ENCODE peak calls at places on chromosome 16, in six cellular contexts. R, E, J, Q, Y and C are unnamed samples.

GRCh38 chr16:78523212-78523995 is 423.9 kb downstream of the WWOX start:
- DNase-seq in R (no peak), E (no peak), J (no peak), Q (no peak), Y (no peak), C (no peak)

GRCh38 chr16:24270721-24271120 is 14.6 kb downstream of the CACNG3 start:
- DNase-seq in R (no peak), E (no peak), J (no peak), Q (no peak), Y (no peak), C (no peak)

GRCh38 chr16:2086136-2086742 is 38.5 kb downstream of the TSC2 start:
- DNase-seq in R (no peak), E (no peak), J (no peak), Q (no peak), Y (peak), C (no peak)

GRCh38 chr16:1057252-1057932 is 15.2 kb upstream of the SSTR5 start:
- DNase-seq in R (no peak), E (no peak), J (peak), Q (peak), Y (peak), C (no peak)

GRCh38 chr16:83940630-83941378 is 12.2 kb upstream of the OSGIN1 start:
- DNase-seq in R (no peak), E (no peak), J (no peak), Q (no peak), Y (no peak), C (no peak)

GRCh38 chr16:84841787-84842300 is 22.1 kb downstream of the CRISPLD2 start:
- DNase-seq in R (no peak), E (no peak), J (no peak), Q (no peak), Y (peak), C (no peak)

GRCh38 chr16:27427538-27427937 is 25.6 kb downstream of the IL21R start:
- DNase-seq in R (no peak), E (no peak), J (no peak), Q (no peak), Y (peak), C (no peak)

GRCh38 chr16:56830669-56831068 is 34.3 kb upstream of the SLC12A3 start:
- DNase-seq in R (no peak), E (no peak), J (no peak), Q (no peak), Y (no peak), C (no peak)

GRCh38 chr16:20910781-20911321 is 10.3 kb downstream of the LYRM1 start:
- DNase-seq in R (no peak), E (no peak), J (no peak), Q (no peak), Y (no peak), C (no peak)

GRCh38 chr16:79437764-79438728 is 162.5 kb downstream of the MAF start:
- DNase-seq in R (peak), E (peak), J (no peak), Q (no peak), Y (no peak), C (no peak)

GRCh38 chr16:600781-601180 is 10.9 kb downstream of the RAB40C start:
- DNase-seq in R (no peak), E (no peak), J (no peak), Q (peak), Y (no peak), C (no peak)

DNA sequence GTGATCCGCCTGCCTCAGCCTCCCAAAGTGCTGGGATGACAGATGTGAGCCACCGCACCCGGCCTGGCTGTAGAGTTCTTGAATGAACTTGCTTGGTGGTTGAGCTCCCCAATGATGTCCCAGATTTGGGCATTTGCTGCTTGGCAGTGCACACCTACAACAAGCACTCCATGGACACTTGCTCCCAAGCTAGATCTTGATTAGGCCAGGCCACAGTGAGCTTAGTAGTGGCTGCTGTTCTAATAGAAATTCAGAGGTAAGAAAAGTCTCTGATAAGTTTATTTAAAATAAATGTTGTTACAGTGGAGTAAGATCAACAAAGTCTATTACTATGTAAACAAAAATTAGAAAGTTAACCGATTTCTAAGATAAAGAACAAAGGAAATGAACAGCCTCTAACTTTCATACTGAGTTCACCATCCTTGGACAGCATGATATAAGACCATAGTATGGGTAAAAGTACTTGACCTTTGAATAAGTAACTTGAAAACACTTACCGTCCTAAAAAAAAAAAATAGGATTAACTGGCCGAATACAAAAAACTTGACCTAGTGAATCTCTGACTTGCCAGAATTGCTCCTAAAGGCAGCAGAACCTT is 951 bp downstream of the TMED6 start:
- DNase-seq in R (no peak), E (no peak), J (no peak), Q (no peak), Y (peak), C (no peak)
- H3K4me3 ChIP-seq in R (no peak), E (no peak), J (no peak), Q (no peak), Y (peak), C (no peak)

GRCh38 chr16:50667497-50668367 is 13.4 kb downstream of the SNX20 start:
- DNase-seq in R (no peak), E (no peak), J (no peak), Q (no peak), Y (no peak), C (no peak)

GRCh38 chr16:50665128-50665878 is 15.8 kb downstream of the SNX20 start:
- DNase-seq in R (peak), E (peak), J (peak), Q (peak), Y (peak), C (no peak)

GRCh38 chr16:50664270-50664669 is 16.8 kb downstream of the SNX20 start:
- DNase-seq in R (no peak), E (no peak), J (no peak), Q (no peak), Y (no peak), C (no peak)

GRCh38 chr16:50668368-50669008 is 12.6 kb downstream of the SNX20 start:
- DNase-seq in R (no peak), E (no peak), J (no peak), Q (no peak), Y (peak), C (no peak)

GRCh38 chr16:50666658-50667496 is 14.2 kb downstream of the SNX20 start:
- DNase-seq in R (no peak), E (no peak), J (no peak), Q (no peak), Y (no peak), C (no peak)
- H3K4me3 ChIP-seq in R (no peak), E (no peak), J (no peak), Q (no peak), Y (no peak), C (no peak)

GRCh38 chr16:12091569-12092346 is 115.2 kb downstream of the SNX29 start:
- DNase-seq in R (no peak), E (no peak), J (no peak), Q (no peak), Y (no peak), C (no peak)
- H3K4me3 ChIP-seq in R (no peak), E (no peak), J (no peak), Q (no peak), Y (no peak), C (no peak)

GRCh38 chr16:77212736-77213541 is 13.7 kb downstream of the SYCE1L start:
- DNase-seq in R (no peak), E (peak), J (peak), Q (peak), Y (peak), C (no peak)
- H3K4me3 ChIP-seq in R (peak), E (peak), J (peak), Q (peak), Y (peak), C (peak)

DNA sequence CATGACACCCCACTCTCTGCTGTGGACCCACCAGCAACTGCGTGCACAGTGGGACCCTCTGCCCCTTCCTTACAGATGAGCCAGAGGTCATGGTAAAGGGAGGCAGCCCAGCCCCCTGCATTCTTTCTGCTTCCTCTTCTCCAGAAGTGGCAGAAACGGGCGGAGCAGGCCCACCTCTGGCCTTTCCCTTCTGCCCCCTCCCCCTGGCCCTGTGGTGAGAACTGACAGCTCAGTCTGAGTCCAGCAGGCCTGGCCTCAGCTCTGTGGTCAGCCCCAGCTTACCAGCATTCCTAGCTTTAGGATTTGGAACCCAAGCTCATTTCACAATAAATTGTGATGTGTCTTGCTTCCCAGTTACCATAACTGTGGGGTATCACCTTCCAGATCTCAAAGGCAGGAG is 4.8 kb upstream of the ANKRD11 start:
- DNase-seq in R (no peak), E (no peak), J (no peak), Q (no peak), Y (no peak), C (no peak)
- H3K4me3 ChIP-seq in R (no peak), E (no peak), J (no peak), Q (no peak), Y (no peak), C (no peak)

GRCh38 chr16:72458035-72458434 is 286.1 kb upstream of the PMFBP1 start:
- DNase-seq in R (no peak), E (no peak), J (no peak), Q (no peak), Y (no peak), C (no peak)

GRCh38 chr16:72457243-72457925 is 285.4 kb upstream of the PMFBP1 start:
- DNase-seq in R (no peak), E (no peak), J (no peak), Q (no peak), Y (no peak), C (no peak)

DNA sequence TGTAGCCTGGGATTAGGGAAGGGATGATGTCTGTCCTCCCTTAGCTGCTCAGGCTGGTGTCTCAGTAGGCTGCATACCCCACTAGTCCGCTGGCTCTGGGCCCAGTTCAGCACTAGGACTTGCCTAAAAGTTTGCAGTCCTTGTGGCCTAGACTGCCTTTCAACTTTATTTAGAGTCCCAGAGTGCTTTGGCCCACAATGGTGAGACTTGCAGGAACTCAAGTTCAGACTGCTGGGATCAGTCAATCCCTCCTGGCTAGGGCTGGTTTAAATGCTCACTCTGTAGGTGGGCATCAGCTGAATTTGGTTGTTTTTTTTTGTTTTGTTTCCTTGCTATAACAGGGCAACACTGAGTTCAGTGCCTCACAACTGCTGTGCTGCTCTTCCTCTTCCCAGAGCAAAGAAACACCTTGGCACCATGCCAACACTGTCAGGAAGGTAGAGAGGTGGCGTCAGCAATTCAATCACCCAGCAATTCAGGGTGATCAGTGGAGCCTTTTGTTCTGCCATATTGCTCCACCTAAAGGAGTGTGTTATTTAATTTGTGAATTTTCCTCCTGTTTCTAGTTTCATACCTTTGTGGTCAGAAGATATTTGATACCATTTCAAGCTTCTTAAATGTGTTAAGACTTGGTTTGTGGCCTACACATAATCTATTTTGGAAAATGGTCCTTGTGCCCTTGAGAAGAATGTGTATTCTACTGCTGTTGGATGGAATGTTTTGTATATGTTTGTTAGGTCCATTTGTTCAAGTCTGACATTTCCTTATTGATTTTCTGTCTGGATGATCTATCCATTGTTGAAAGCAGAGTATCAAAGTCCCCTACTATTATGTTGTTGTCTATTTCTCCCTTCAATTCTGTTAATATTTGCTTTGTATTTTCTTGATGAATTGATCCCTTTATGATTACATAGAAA is 284.0 kb upstream of the PMFBP1 start:
- DNase-seq in R (no peak), E (no peak), J (no peak), Q (no peak), Y (peak), C (no peak)
- H3K4me3 ChIP-seq in R (no peak), E (no peak), J (no peak), Q (no peak), Y (no peak), C (no peak)

GRCh38 chr16:87864331-87864989 is 4.8 kb downstream of the SLC7A5 start:
- DNase-seq in R (no peak), E (no peak), J (no peak), Q (no peak), Y (no peak), C (no peak)
- H3K4me3 ChIP-seq in R (no peak), E (no peak), J (peak), Q (no peak), Y (peak), C (peak)

DNA sequence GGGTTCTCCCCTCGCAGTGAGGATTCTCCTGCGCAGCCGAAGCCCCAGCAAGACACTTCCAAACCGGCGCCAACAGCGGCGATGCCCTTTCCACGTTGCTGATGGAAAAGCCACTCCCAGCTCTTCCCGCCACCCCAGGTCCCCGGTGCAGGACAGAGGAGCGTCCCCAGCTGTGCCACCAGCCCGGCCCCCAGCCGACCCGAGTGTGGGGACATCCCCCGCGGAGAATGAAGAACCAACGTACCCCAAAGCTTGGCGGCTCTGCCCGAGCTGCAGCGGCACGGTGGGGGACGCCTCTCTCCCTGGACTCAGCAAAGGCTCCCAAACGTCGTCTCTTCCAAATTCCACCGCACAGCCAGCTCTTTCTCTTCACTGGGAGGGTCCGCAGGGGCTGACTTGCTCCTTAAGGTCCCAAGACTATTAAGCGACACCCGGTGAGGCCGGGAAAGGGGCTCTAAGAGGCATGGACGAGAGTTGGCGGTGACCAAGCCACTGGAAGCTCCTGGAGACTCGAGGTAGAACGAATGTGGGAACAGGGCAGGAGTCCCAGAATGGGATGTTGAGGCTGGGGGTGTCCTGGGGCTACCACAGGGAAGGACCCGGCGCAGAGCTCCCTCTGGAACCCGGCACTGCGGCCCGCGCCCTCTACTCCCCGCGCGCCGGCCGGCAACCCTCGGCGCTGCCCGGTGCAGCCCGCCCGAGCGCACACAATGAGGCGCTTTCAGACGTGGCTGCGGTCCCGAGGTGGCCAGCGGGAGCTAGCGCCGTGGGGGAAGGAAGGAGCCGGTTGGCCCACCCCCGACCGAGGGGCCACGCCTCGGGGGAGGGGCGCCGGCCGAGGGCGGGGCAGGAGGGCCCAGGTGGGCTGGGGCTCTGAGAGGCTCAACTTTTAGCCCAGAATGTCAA is at the start of gene CHST6:
- DNase-seq in R (no peak), E (peak), J (no peak), Q (no peak), Y (no peak), C (no peak)
- H3K4me3 ChIP-seq in R (peak), E (peak), J (peak), Q (no peak), Y (peak), C (no peak)

GRCh38 chr16:66548868-66549267 is 1.1 kb downstream of the TK2 start:
- DNase-seq in R (no peak), E (no peak), J (no peak), Q (no peak), Y (no peak), C (no peak)
- H3K4me3 ChIP-seq in R (peak), E (peak), J (peak), Q (peak), Y (peak), C (peak)